ENCODE peak calls at places on chromosomes 12 and 14, in ten cellular contexts. One of them, this sample, is unnamed.

GRCh38 chr12:47249082-47249481 is 169.3 kb upstream of the AMIGO2 start:
- DNase-seq in ovary: no peak
- DNase-seq in AG10803: no peak
- DNase-seq in body of pancreas: no peak
- DNase-seq in AG09309: no peak
- DNase-seq in PC-9: no peak
- DNase-seq in IMR-90: no peak
- DNase-seq in cardiac fibroblast: no peak
- DNase-seq in HL-60: no peak
- DNase-seq in pancreas: no peak
- DNase-seq in this sample: no peak

GRCh38 chr12:61137677-61138380 is 1122.4 kb upstream of the USP15 start:
- DNase-seq in ovary: no peak
- DNase-seq in AG10803: no peak
- DNase-seq in body of pancreas: no peak
- DNase-seq in AG09309: no peak
- DNase-seq in PC-9: no peak
- DNase-seq in IMR-90: no peak
- DNase-seq in cardiac fibroblast: no peak
- DNase-seq in HL-60: no peak
- DNase-seq in pancreas: no peak
- DNase-seq in this sample: no peak

GRCh38 chr12:109109756-109110350 is 6.5 kb upstream of the ACACB start:
- DNase-seq in ovary: no peak
- DNase-seq in AG10803: no peak
- DNase-seq in body of pancreas: no peak
- DNase-seq in AG09309: no peak
- DNase-seq in PC-9: no peak
- DNase-seq in IMR-90: no peak
- DNase-seq in cardiac fibroblast: no peak
- DNase-seq in HL-60: no peak
- DNase-seq in pancreas: no peak
- DNase-seq in this sample: no peak

GRCh38 chr14:29216316-29216715 is 449.7 kb downstream of the FOXG1 start:
- DNase-seq in ovary: no peak
- DNase-seq in AG10803: no peak
- DNase-seq in body of pancreas: no peak
- DNase-seq in AG09309: no peak
- DNase-seq in PC-9: no peak
- DNase-seq in IMR-90: no peak
- DNase-seq in cardiac fibroblast: no peak
- DNase-seq in HL-60: no peak
- DNase-seq in pancreas: no peak
- DNase-seq in this sample: no peak

GRCh38 chr12:24424889-24425600 is 475.6 kb upstream of the SOX5 start:
- DNase-seq in ovary: no peak
- DNase-seq in AG10803: no peak
- DNase-seq in body of pancreas: no peak
- DNase-seq in AG09309: no peak
- DNase-seq in PC-9: no peak
- DNase-seq in IMR-90: no peak
- DNase-seq in cardiac fibroblast: no peak
- DNase-seq in HL-60: no peak
- DNase-seq in pancreas: no peak
- DNase-seq in this sample: no peak

GRCh38 chr14:23182372-23183014 is 967 bp downstream of the SLC7A8 start:
- DNase-seq in ovary: peak
- DNase-seq in AG10803: no peak
- DNase-seq in body of pancreas: peak
- DNase-seq in AG09309: no peak
- DNase-seq in PC-9: peak
- DNase-seq in IMR-90: no peak
- DNase-seq in cardiac fibroblast: no peak
- DNase-seq in HL-60: no peak
- DNase-seq in pancreas: peak
- DNase-seq in this sample: no peak

GRCh38 chr12:53128780-53129747 is 25.8 kb downstream of the SOAT2 start:
- DNase-seq in ovary: no peak
- DNase-seq in AG10803: no peak
- DNase-seq in body of pancreas: no peak
- DNase-seq in AG09309: no peak
- DNase-seq in PC-9: no peak
- DNase-seq in IMR-90: no peak
- DNase-seq in cardiac fibroblast: no peak
- DNase-seq in HL-60: peak
- DNase-seq in pancreas: no peak
- DNase-seq in this sample: no peak

GRCh38 chr14:63727231-63727735 is 582 bp downstream of the SGPP1 start:
- DNase-seq in ovary: peak
- DNase-seq in AG10803: peak
- DNase-seq in body of pancreas: peak
- DNase-seq in AG09309: no peak
- DNase-seq in PC-9: peak
- DNase-seq in IMR-90: peak
- DNase-seq in cardiac fibroblast: peak
- DNase-seq in HL-60: peak
- DNase-seq in pancreas: peak
- DNase-seq in this sample: peak

GRCh38 chr14:75176142-75176820 is at the start of gene TMED10:
- DNase-seq in ovary: peak
- DNase-seq in AG10803: peak
- DNase-seq in body of pancreas: peak
- DNase-seq in AG09309: peak
- DNase-seq in PC-9: peak
- DNase-seq in IMR-90: peak
- DNase-seq in cardiac fibroblast: peak
- DNase-seq in HL-60: peak
- DNase-seq in pancreas: peak
- DNase-seq in this sample: peak

GRCh38 chr14:22131749-22132476 is 457.1 kb downstream of the DAD1 start:
- DNase-seq in ovary: no peak
- DNase-seq in AG10803: no peak
- DNase-seq in body of pancreas: no peak
- DNase-seq in AG09309: no peak
- DNase-seq in PC-9: no peak
- DNase-seq in IMR-90: peak
- DNase-seq in cardiac fibroblast: no peak
- DNase-seq in HL-60: peak
- DNase-seq in pancreas: no peak
- DNase-seq in this sample: no peak

GRCh38 chr12:13044859-13045384 is 741 bp downstream of the FAM234B start:
- DNase-seq in ovary: no peak
- DNase-seq in AG10803: no peak
- DNase-seq in body of pancreas: no peak
- DNase-seq in AG09309: no peak
- DNase-seq in PC-9: no peak
- DNase-seq in IMR-90: no peak
- DNase-seq in cardiac fibroblast: peak
- DNase-seq in HL-60: no peak
- DNase-seq in pancreas: no peak
- DNase-seq in this sample: peak

GRCh38 chr12:6461401-6462233 is 8.9 kb downstream of the VAMP1 start:
- DNase-seq in ovary: no peak
- DNase-seq in AG10803: no peak
- DNase-seq in body of pancreas: peak
- DNase-seq in AG09309: no peak
- DNase-seq in PC-9: no peak
- DNase-seq in IMR-90: peak
- DNase-seq in cardiac fibroblast: peak
- DNase-seq in HL-60: peak
- DNase-seq in pancreas: no peak
- DNase-seq in this sample: no peak

GRCh38 chr14:91164676-91165075 is 50.8 kb downstream of the DGLUCY start:
- DNase-seq in ovary: no peak
- DNase-seq in AG10803: no peak
- DNase-seq in body of pancreas: peak
- DNase-seq in AG09309: no peak
- DNase-seq in PC-9: peak
- DNase-seq in IMR-90: no peak
- DNase-seq in cardiac fibroblast: no peak
- DNase-seq in HL-60: peak
- DNase-seq in pancreas: peak
- DNase-seq in this sample: no peak

GRCh38 chr14:104107101-104107581 is 21.6 kb downstream of the ASPG start:
- DNase-seq in ovary: no peak
- DNase-seq in AG10803: no peak
- DNase-seq in body of pancreas: peak
- DNase-seq in AG09309: no peak
- DNase-seq in PC-9: no peak
- DNase-seq in IMR-90: no peak
- DNase-seq in cardiac fibroblast: no peak
- DNase-seq in HL-60: no peak
- DNase-seq in pancreas: no peak
- DNase-seq in this sample: no peak

GRCh38 chr14:47278233-47278842 is 397.1 kb downstream of the MDGA2 start:
- DNase-seq in ovary: no peak
- DNase-seq in AG10803: no peak
- DNase-seq in body of pancreas: peak
- DNase-seq in AG09309: no peak
- DNase-seq in PC-9: peak
- DNase-seq in IMR-90: no peak
- DNase-seq in cardiac fibroblast: peak
- DNase-seq in HL-60: peak
- DNase-seq in pancreas: peak
- DNase-seq in this sample: no peak

GRCh38 chr14:104600141-104600643 is 4.4 kb downstream of the TMEM179 start:
- DNase-seq in ovary: peak
- DNase-seq in AG10803: peak
- DNase-seq in body of pancreas: peak
- DNase-seq in AG09309: no peak
- DNase-seq in PC-9: no peak
- DNase-seq in IMR-90: no peak
- DNase-seq in cardiac fibroblast: no peak
- DNase-seq in HL-60: no peak
- DNase-seq in pancreas: no peak
- DNase-seq in this sample: no peak

GRCh38 chr12:106101798-106102197 is 37.0 kb downstream of the NUAK1 start:
- DNase-seq in ovary: peak
- DNase-seq in AG10803: no peak
- DNase-seq in body of pancreas: no peak
- DNase-seq in AG09309: no peak
- DNase-seq in PC-9: no peak
- DNase-seq in IMR-90: no peak
- DNase-seq in cardiac fibroblast: no peak
- DNase-seq in HL-60: no peak
- DNase-seq in pancreas: no peak
- DNase-seq in this sample: no peak

GRCh38 chr14:30681752-30682355 is 59.7 kb downstream of the SCFD1 start:
- DNase-seq in ovary: no peak
- DNase-seq in AG10803: no peak
- DNase-seq in body of pancreas: no peak
- DNase-seq in AG09309: no peak
- DNase-seq in PC-9: no peak
- DNase-seq in IMR-90: peak
- DNase-seq in cardiac fibroblast: peak
- DNase-seq in HL-60: no peak
- DNase-seq in pancreas: no peak
- DNase-seq in this sample: peak
- TF ChIP-seq CTCF in ovary: no peak
- TF ChIP-seq CTCF in AG10803: peak
- TF ChIP-seq CTCF in body of pancreas: no peak
- TF ChIP-seq CTCF in AG09309: peak
- TF ChIP-seq CTCF in PC-9: peak
- TF ChIP-seq CTCF in IMR-90: peak
- TF ChIP-seq CTCF in cardiac fibroblast: peak
- TF ChIP-seq CTCF in HL-60: no peak
- TF ChIP-seq CTCF in pancreas: no peak
- TF ChIP-seq CTCF in this sample: peak

DNA sequence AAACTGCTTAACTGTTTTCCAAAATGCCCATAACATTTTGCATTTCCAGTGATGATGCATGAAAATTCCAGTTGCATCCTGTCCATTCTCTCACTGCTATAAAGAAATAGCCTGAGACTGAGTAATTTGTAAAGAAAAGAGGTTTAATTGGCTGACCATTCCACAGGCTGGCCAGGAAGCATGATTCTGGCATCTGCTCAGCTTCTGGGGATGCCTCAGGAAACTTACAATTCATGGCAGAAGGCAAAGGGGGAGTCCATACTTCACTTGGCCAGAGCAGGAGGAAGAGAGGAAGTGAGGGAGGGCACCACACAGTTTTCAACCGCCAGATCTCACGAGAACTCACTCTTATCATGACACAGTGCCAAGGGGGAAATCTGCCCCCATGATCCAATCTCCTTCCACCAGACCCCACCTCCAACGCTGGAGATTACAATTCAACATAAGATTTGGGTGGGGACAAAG is 18.2 kb upstream of the CLEC2D start:
- DNase-seq in ovary: no peak
- DNase-seq in AG10803: peak
- DNase-seq in body of pancreas: no peak
- DNase-seq in AG09309: peak
- DNase-seq in PC-9: no peak
- DNase-seq in IMR-90: peak
- DNase-seq in cardiac fibroblast: peak
- DNase-seq in HL-60: peak
- DNase-seq in pancreas: no peak
- DNase-seq in this sample: peak
- H3K4me3 ChIP-seq in ovary: no peak
- H3K4me3 ChIP-seq in AG10803: no peak
- H3K4me3 ChIP-seq in body of pancreas: no peak
- H3K4me3 ChIP-seq in AG09309: no peak
- H3K4me3 ChIP-seq in PC-9: peak
- H3K4me3 ChIP-seq in IMR-90: no peak
- H3K4me3 ChIP-seq in cardiac fibroblast: no peak
- H3K4me3 ChIP-seq in HL-60: no peak
- H3K4me3 ChIP-seq in pancreas: no peak
- H3K4me3 ChIP-seq in this sample: no peak

GRCh38 chr12:83389237-83389996 is 702.7 kb downstream of the TMTC2 start:
- DNase-seq in ovary: no peak
- DNase-seq in AG10803: no peak
- DNase-seq in body of pancreas: peak
- DNase-seq in AG09309: no peak
- DNase-seq in PC-9: no peak
- DNase-seq in IMR-90: no peak
- DNase-seq in cardiac fibroblast: no peak
- DNase-seq in HL-60: peak
- DNase-seq in pancreas: peak
- DNase-seq in this sample: no peak
- TF ChIP-seq CTCF in ovary: no peak
- TF ChIP-seq CTCF in AG10803: no peak
- TF ChIP-seq CTCF in body of pancreas: no peak
- TF ChIP-seq CTCF in AG09309: no peak
- TF ChIP-seq CTCF in PC-9: peak
- TF ChIP-seq CTCF in IMR-90: no peak
- TF ChIP-seq CTCF in cardiac fibroblast: no peak
- TF ChIP-seq CTCF in HL-60: peak
- TF ChIP-seq CTCF in pancreas: no peak
- TF ChIP-seq CTCF in this sample: no peak

DNA sequence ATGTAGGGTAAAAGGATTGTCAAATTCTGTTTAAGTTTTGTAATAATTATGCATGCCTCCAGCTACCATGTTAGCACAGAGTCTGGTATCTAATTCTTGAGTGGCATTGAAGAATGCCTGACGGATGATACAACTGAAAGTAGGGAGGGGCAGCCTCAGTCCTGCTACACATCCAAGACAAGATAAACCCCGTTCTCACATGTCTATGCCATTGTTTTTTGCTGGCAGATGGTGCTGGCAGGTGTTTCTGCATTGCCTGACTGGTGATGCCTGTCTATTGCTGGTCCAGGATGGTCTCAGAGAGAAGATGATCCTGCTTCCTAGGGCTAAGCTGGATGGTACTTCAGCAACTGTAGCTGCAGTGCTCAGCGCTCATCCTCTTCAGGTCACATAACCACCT is 245.8 kb upstream of the NAV3 start:
- DNase-seq in ovary: no peak
- DNase-seq in AG10803: no peak
- DNase-seq in body of pancreas: no peak
- DNase-seq in AG09309: no peak
- DNase-seq in PC-9: no peak
- DNase-seq in IMR-90: no peak
- DNase-seq in cardiac fibroblast: no peak
- DNase-seq in HL-60: no peak
- DNase-seq in pancreas: no peak
- DNase-seq in this sample: no peak
- H3K4me3 ChIP-seq in ovary: no peak
- H3K4me3 ChIP-seq in AG10803: no peak
- H3K4me3 ChIP-seq in body of pancreas: no peak
- H3K4me3 ChIP-seq in AG09309: no peak
- H3K4me3 ChIP-seq in PC-9: no peak
- H3K4me3 ChIP-seq in IMR-90: no peak
- H3K4me3 ChIP-seq in cardiac fibroblast: no peak
- H3K4me3 ChIP-seq in HL-60: no peak
- H3K4me3 ChIP-seq in pancreas: no peak
- H3K4me3 ChIP-seq in this sample: no peak

This sample was measured in fibroblast of the aortic adventitia.